ENCODE peak calls at places on chromosomes 3 and 15, in nine cellular contexts. L is cardiac muscle cell, O is thoracic aorta, U is tibial artery, J is H1, B is mucosa of descending colon, T is psoas muscle, P is fibroblast of lung, K is uterus. W is an unnamed sample. For H3K4me1, the result is how much of the 10 kb centered on the place peaks cover.

GRCh38 chr15:94027571-94027970 is 203.8 kb upstream of the MCTP2 start:
- DNase-seq in L (no peak), O (no peak), U (no peak), J (no peak), B (no peak), T (no peak), P (peak), K (no peak), W (no peak)

GRCh38 chr15:63013052-63013808 is 29.3 kb upstream of the TPM1 start:
- DNase-seq in L (peak), O (no peak), U (peak), J (no peak), B (no peak), T (peak), P (peak), K (no peak), W (no peak)

GRCh38 chr3:123883656-123884257 is 375 bp downstream of the MYLK start:
- DNase-seq in L (peak), O (no peak), U (no peak), J (peak), B (peak), T (peak), P (peak), K (peak), W (peak)

GRCh38 chr15:99187886-99188285 is 61.5 kb downstream of the TTC23 start:
- DNase-seq in L (no peak), O (no peak), U (no peak), J (no peak), B (no peak), T (no peak), P (peak), K (no peak), W (no peak)

GRCh38 chr3:55322649-55323048 is 164.5 kb downstream of the WNT5A start:
- DNase-seq in L (peak), O (no peak), U (no peak), J (no peak), B (no peak), T (no peak), P (peak), K (peak), W (no peak)

GRCh38 chr3:60579734-60580133 is 671.5 kb downstream of the FHIT start:
- DNase-seq in L (peak), O (no peak), U (no peak), J (no peak), B (no peak), T (no peak), P (peak), K (no peak), W (no peak)

GRCh38 chr3:125652349-125652748 is 57.1 kb upstream of the OSBPL11 start:
- DNase-seq in L (no peak), O (no peak), U (no peak), J (peak), B (no peak), T (no peak), P (no peak), K (no peak), W (no peak)

GRCh38 chr3:109188726-109189125 is 52.2 kb downstream of the C3orf85 start:
- DNase-seq in L (no peak), O (no peak), U (no peak), J (no peak), B (no peak), T (no peak), P (no peak), K (no peak), W (no peak)

GRCh38 chr3:39541917-39542329 is 74.4 kb downstream of the MOBP start:
- DNase-seq in L (peak), O (no peak), U (no peak), J (no peak), B (no peak), T (no peak), P (peak), K (no peak), W (no peak)

GRCh38 chr3:139326131-139326530 is 17.7 kb upstream of the MRPS22 start:
- DNase-seq in L (no peak), O (no peak), U (no peak), J (no peak), B (no peak), T (no peak), P (no peak), K (no peak), W (no peak)

GRCh38 chr15:65085990-65086679 is 9.6 kb downstream of the KBTBD13 start:
- DNase-seq in L (no peak), O (no peak), U (no peak), J (peak), B (peak), T (no peak), P (no peak), K (no peak), W (no peak)

GRCh38 chr3:46214751-46215352 is 6.7 kb upstream of the CCR1 start:
- DNase-seq in L (no peak), O (no peak), U (no peak), J (peak), B (no peak), T (no peak), P (no peak), K (no peak), W (no peak)

GRCh38 chr15:64004582-64004981 is 41.7 kb downstream of the DAPK2 start:
- DNase-seq in L (no peak), O (no peak), U (no peak), J (no peak), B (peak), T (peak), P (peak), K (no peak), W (peak)

GRCh38 chr3:44359146-44359751 is 20.7 kb downstream of the TCAIM start:
- DNase-seq in L (no peak), O (no peak), U (no peak), J (no peak), B (no peak), T (no peak), P (no peak), K (no peak), W (no peak)

GRCh38 chr3:37766797-37767776 is 94.6 kb upstream of the CTDSPL start:
- DNase-seq in L (no peak), O (no peak), U (no peak), J (no peak), B (no peak), T (no peak), P (no peak), K (no peak), W (peak)

GRCh38 chr3:35744419-35744818 is 105.1 kb downstream of the ARPP21 start:
- DNase-seq in L (peak), O (no peak), U (no peak), J (no peak), B (no peak), T (no peak), P (peak), K (no peak), W (no peak)

GRCh38 chr15:100889359-100890058 is 9.9 kb downstream of the ALDH1A3 start:
- DNase-seq in L (peak), O (no peak), U (peak), J (no peak), B (no peak), T (peak), P (peak), K (peak), W (peak)

GRCh38 chr3:120641696-120642246 is 40.3 kb downstream of the HGD start:
- DNase-seq in L (no peak), O (no peak), U (no peak), J (no peak), B (no peak), T (no peak), P (no peak), K (no peak), W (no peak)

GRCh38 chr15:49096090-49096750 is 50.0 kb upstream of the SECISBP2L start:
- DNase-seq in L (no peak), O (no peak), U (no peak), J (no peak), B (no peak), T (no peak), P (no peak), K (no peak), W (no peak)

GRCh38 chr3:194136519-194137313 is 768 bp downstream of the HES1 start:
- DNase-seq in L (peak), O (peak), U (peak), J (peak), B (peak), T (peak), P (peak), K (no peak), W (peak)

GRCh38 chr3:113264249-113264648 is 52.9 kb downstream of the BOC start:
- DNase-seq in L (no peak), O (no peak), U (no peak), J (peak), B (no peak), T (no peak), P (no peak), K (no peak), W (no peak)

GRCh38 chr15:101175396-101175795 is 76.5 kb downstream of the CHSY1 start:
- DNase-seq in L (no peak), O (no peak), U (no peak), J (no peak), B (no peak), T (no peak), P (no peak), K (no peak), W (no peak)

GRCh38 chr15:28004143-28005003 is 94.7 kb downstream of the OCA2 start:
- DNase-seq in L (no peak), O (no peak), U (no peak), J (peak), B (no peak), T (no peak), P (peak), K (no peak), W (no peak)

GRCh38 chr3:134126153-134126552 is 96.4 kb upstream of the SLCO2A1 start:
- DNase-seq in L (peak), O (no peak), U (no peak), J (no peak), B (no peak), T (no peak), P (no peak), K (no peak), W (no peak)

GRCh38 chr15:52259503-52259902 is 36.1 kb downstream of the MYO5C start:
- DNase-seq in L (no peak), O (no peak), U (no peak), J (no peak), B (no peak), T (no peak), P (no peak), K (no peak), W (no peak)

GRCh38 chr3:124558898-124559649 is 171.2 kb upstream of the UMPS start:
- DNase-seq in L (peak), O (peak), U (peak), J (no peak), B (peak), T (peak), P (peak), K (peak), W (peak)

GRCh38 chr3:10419637-10420232 is 85.7 kb downstream of the ATP2B2 start:
- DNase-seq in L (no peak), O (no peak), U (no peak), J (no peak), B (no peak), T (no peak), P (peak), K (no peak), W (no peak)

GRCh38 chr3:155243512-155243921 is 50.0 kb downstream of the STRIT1 start:
- DNase-seq in L (no peak), O (no peak), U (no peak), J (no peak), B (no peak), T (no peak), P (peak), K (no peak), W (no peak)

GRCh38 chr3:117734431-117734830 is 1024.9 kb downstream of the TUSC7 start:
- DNase-seq in L (no peak), O (no peak), U (no peak), J (no peak), B (no peak), T (no peak), P (peak), K (no peak), W (no peak)

GRCh38 chr3:189353318-189353958 is 181.7 kb downstream of the TPRG1 start:
- DNase-seq in L (no peak), O (no peak), U (no peak), J (no peak), B (no peak), T (no peak), P (no peak), K (no peak), W (no peak)

GRCh38 chr3:122640437-122640999 is 40.1 kb upstream of the PARP14 start:
- DNase-seq in L (no peak), O (no peak), U (no peak), J (no peak), B (no peak), T (no peak), P (no peak), K (no peak), W (no peak)

GRCh38 chr3:122977645-122978466 is 49.7 kb downstream of the SEMA5B start:
- DNase-seq in L (peak), O (peak), U (peak), J (no peak), B (no peak), T (no peak), P (peak), K (peak), W (no peak)

GRCh38 chr3:184737641-184738518 is 26.0 kb upstream of the MAGEF1 start:
- DNase-seq in L (peak), O (no peak), U (no peak), J (peak), B (no peak), T (no peak), P (peak), K (peak), W (no peak)

GRCh38 chr3:193174137-193174536 is 66.9 kb upstream of the PLAAT1 start:
- DNase-seq in L (peak), O (no peak), U (no peak), J (no peak), B (no peak), T (no peak), P (no peak), K (no peak), W (no peak)

GRCh38 chr15:45377630-45378148 is 655 bp downstream of the GATM start:
- DNase-seq in L (no peak), O (peak), U (peak), J (peak), B (peak), T (peak), P (no peak), K (peak), W (peak)

GRCh38 chr15:45378913-45379262 is 544 bp upstream of the GATM start:
- DNase-seq in L (no peak), O (no peak), U (peak), J (no peak), B (no peak), T (peak), P (no peak), K (no peak), W (no peak)

GRCh38 chr15:45376967-45377629 is 1.2 kb downstream of the GATM start:
- DNase-seq in L (no peak), O (no peak), U (no peak), J (no peak), B (no peak), T (no peak), P (no peak), K (no peak), W (no peak)

GRCh38 chr15:45376300-45376928 is 1.9 kb downstream of the GATM start:
- DNase-seq in L (no peak), O (no peak), U (no peak), J (no peak), B (peak), T (no peak), P (no peak), K (no peak), W (no peak)

DNA sequence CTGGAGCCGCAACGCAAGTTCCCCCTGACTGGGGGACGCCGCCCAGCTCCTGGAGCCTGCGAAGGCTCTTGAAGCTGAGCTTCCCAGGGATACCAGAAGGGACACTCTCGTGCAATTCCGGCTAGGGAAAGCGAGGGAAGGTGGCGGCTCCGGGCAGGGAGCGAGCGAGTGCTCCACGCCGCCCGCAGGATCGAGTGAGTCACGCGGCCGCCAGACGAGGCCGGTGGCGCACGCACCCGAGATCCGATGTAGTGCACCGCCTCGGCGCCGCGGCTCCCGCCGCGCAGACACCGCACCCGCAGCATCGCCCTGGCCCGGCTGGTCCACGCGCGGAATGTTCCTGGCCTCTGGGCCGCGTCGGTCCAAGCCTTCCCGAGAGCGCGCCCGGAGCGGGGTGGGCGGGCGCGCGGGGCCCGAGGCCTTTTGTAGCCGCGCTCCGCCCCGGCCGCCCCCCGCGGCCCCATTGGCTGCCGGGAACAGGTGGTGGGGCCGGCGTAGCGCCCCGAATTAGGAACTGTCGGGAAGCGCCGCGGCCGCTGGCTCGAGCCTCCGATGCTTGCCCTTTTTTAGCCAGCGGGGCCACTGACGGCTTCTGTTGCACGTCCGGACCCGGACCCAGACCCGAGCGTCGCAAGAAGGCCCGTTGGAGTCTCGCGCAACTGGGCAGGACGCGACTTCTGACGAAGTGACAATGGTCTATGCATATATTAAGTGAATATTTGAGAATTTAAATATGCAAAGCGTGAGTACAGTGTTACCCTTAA is at the start of gene GATM:
- DNase-seq in L (peak), O (peak), U (peak), J (peak), B (peak), T (peak), P (peak), K (peak), W (peak)
- TF ChIP-seq CTCF in L (peak), O (peak), U (peak), J (peak), B (no peak), T (peak), P (peak), K (peak), W (no peak)

GRCh38 chr3:14438262-14438661 is 35.9 kb downstream of the SLC6A6 start:
- DNase-seq in L (no peak), O (no peak), U (no peak), J (no peak), B (no peak), T (no peak), P (no peak), K (no peak), W (no peak)
- H3K4me1 ChIP-seq in L (under half), O (under half), U (under half), J (under half), B (under half), T (half or more), P (under half), K (under half), W (under half)

GRCh38 chr3:168044049-168044448 is 51.7 kb downstream of the GOLIM4 start:
- DNase-seq in L (no peak), O (no peak), U (no peak), J (no peak), B (no peak), T (no peak), P (no peak), K (no peak), W (no peak)
- TF ChIP-seq CTCF in L (no peak), O (no peak), U (no peak), J (no peak), B (no peak), T (no peak), P (no peak), K (no peak), W (no peak)

DNA sequence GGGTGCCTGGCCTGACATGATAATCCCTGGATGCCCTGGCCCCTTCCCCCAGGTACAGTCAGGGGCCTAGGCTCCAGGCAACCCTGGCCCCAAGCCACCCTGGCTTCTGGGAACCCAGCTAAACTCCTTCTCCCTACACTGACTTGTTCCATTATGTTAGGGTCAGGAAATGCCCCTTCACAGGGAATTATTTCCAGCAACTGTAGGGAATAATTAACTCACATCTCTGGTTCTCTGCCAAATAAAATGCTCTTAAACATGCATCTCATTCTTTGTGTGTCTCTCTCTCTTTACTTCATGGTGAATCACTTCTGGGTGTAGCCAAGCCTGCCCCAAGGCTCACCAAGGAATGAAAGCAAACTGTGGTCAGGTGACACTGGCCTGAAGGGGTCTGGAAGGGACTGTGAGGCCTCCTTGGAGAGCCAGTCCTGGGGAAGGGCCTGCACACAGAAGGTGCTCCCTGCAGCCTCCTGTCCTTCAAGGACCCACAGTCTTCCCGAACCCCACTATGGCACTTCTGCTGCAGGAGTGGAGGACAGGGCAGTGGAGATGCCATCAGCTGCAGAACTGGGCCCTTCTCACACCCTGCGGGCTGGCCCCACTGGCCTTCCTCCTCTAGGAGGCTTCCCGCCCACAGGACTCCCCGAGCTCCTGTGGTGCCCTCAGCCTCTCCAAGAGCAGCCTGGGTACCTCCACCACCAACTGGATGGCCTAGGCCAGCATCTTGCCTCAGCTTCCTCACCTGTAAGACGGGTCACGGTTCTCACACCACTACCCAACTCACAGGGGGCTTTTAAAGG is 17.6 kb downstream of the TKT start:
- DNase-seq in L (peak), O (no peak), U (no peak), J (no peak), B (peak), T (no peak), P (peak), K (no peak), W (no peak)
- H3K4me1 ChIP-seq in L (under half), O (under half), U (under half), J (under half), B (under half), T (half or more), P (under half), K (under half), W (half or more)

GRCh38 chr15:81411056-81411455 is 37.0 kb upstream of the TMC3 start:
- DNase-seq in L (no peak), O (no peak), U (no peak), J (no peak), B (no peak), T (no peak), P (no peak), K (no peak), W (no peak)
- TF ChIP-seq CTCF in L (no peak), O (no peak), U (no peak), J (peak), B (no peak), T (no peak), P (no peak), K (no peak), W (no peak)

GRCh38 chr15:24269923-24270322 is 405.7 kb upstream of the NPAP1 start:
- DNase-seq in L (no peak), O (no peak), U (no peak), J (no peak), B (peak), T (no peak), P (no peak), K (no peak), W (peak)
- H3K4me1 ChIP-seq in L (under half), O (under half), U (under half), J (under half), B (under half), T (under half), P (under half), K (under half), W (under half)